ENCODE peak calls at places on chromosomes 16 and 17, in seven cellular contexts. N is heart left ventricle; C is CD8-positive, alpha-beta T cell; K is pulmonary artery endothelial cell; Q is brain microvascular endothelial cell; A is stimulated activated CD4-positive, alpha-beta T cell treated with anti-CD3 and anti-CD28 coated beads, Interleukin-2, amount 100 ng/mL, for 24 hours; O is stimulated activated CD8-positive, alpha-beta memory T cell treated with anti-CD3 and anti-CD28 coated beads, Interleukin-7, amount 100 ng/mL, for 1 hour. U is an unnamed sample.
A peak's percentile ranks its signal among the peaks of the same experiment; 100 is the strongest.

GRCh38 chr16:15466886-15467781 is 32.7 kb downstream of the BMERB1 start:
- DNase-seq in C (no peak), N (no peak), K (no peak), A (no peak), Q (no peak), O (no peak), U (no peak)

GRCh38 chr17:77437017-77437416 is 296.2 kb downstream of the SEC14L1 start:
- DNase-seq in O (no peak), A (no peak), N (peak; percentile 67), C (peak; percentile 57), Q (peak; percentile 61), K (no peak), U (no peak)

GRCh38 chr16:19417640-19418039 is at the start of gene TMC5:
- DNase-seq in K (no peak), Q (no peak), A (no peak), C (no peak), N (no peak), O (no peak), U (no peak)

GRCh38 chr17:78748730-78749317 is 33.2 kb downstream of the CYTH1 start:
- DNase-seq in O (peak; percentile 60), Q (no peak), C (peak; percentile 88), K (no peak), N (peak; percentile 74), A (peak; percentile 68), U (peak; percentile 77)

GRCh38 chr16:57544129-57544653 is 1.7 kb downstream of the ADGRG5 start:
- DNase-seq in C (no peak), N (no peak), O (no peak), Q (no peak), K (no peak), A (no peak), U (no peak)

GRCh38 chr17:64223283-64223682 is 39.8 kb downstream of the TEX2 start:
- DNase-seq in Q (no peak), O (no peak), N (no peak), C (no peak), K (no peak), A (no peak), U (no peak)

GRCh38 chr17:51121620-51122472 is 1.2 kb upstream of the SPAG9 start:
- DNase-seq in Q (peak; percentile 96), N (peak; percentile 95), A (peak; percentile 91), O (peak; percentile 54), K (peak; percentile 86), C (peak; percentile 63), U (peak; percentile 72)

GRCh38 chr17:1686086-1686485 is 1.4 kb upstream of the PRPF8 start:
- DNase-seq in C (no peak), A (no peak), N (no peak), K (no peak), Q (no peak), O (no peak), U (no peak)

GRCh38 chr16:55502801-55503366 is 6.0 kb upstream of the LPCAT2 start:
- DNase-seq in A (no peak), O (no peak), C (no peak), N (peak; percentile 88), Q (peak; percentile 64), K (no peak), U (no peak)

GRCh38 chr17:29143894-29144293 is 36.3 kb downstream of the MYO18A start:
- DNase-seq in N (no peak), Q (peak; percentile 51), K (no peak), C (no peak), A (no peak), O (no peak), U (no peak)

GRCh38 chr17:79861371-79862216 is 22.4 kb upstream of the CBX4 start:
- DNase-seq in C (peak; percentile 14), N (no peak), A (no peak), Q (no peak), O (no peak), K (no peak), U (no peak)